ENCODE peak calls at places on chromosome 17, in six cellular contexts. One of them, this sample, is unnamed.

GRCh38 chr17:33964344-33964979 is 290.6 kb upstream of the CCL2 start:
- DNase-seq in ascending aorta: no peak
- DNase-seq in fibroblast of lung: no peak
- DNase-seq in prostate gland: no peak
- DNase-seq in PC-3: no peak
- DNase-seq in GM23248: no peak
- DNase-seq in this sample: peak; percentile 27

GRCh38 chr17:33982872-33983271 is 272.2 kb upstream of the CCL2 start:
- DNase-seq in prostate gland: no peak
- DNase-seq in fibroblast of lung: no peak
- DNase-seq in GM23248: no peak
- DNase-seq in ascending aorta: no peak
- DNase-seq in PC-3: no peak
- DNase-seq in this sample: no peak

GRCh38 chr17:5438716-5439445 is at the start of gene C1QBP:
- DNase-seq in PC-3: peak; percentile 94
- DNase-seq in prostate gland: peak; percentile 87
- DNase-seq in fibroblast of lung: peak; percentile 86
- DNase-seq in ascending aorta: peak; percentile 29
- DNase-seq in GM23248: peak; percentile 95
- DNase-seq in this sample: peak; percentile 91

GRCh38 chr17:40819528-40820125 is 2.8 kb downstream of the KRT10 start:
- DNase-seq in fibroblast of lung: peak; percentile 17
- DNase-seq in prostate gland: no peak
- DNase-seq in PC-3: no peak
- DNase-seq in ascending aorta: no peak
- DNase-seq in GM23248: peak; percentile 68
- DNase-seq in this sample: no peak

GRCh38 chr17:49468827-49469385 is 26.2 kb upstream of the NGFR start:
- DNase-seq in PC-3: no peak
- DNase-seq in fibroblast of lung: no peak
- DNase-seq in prostate gland: no peak
- DNase-seq in ascending aorta: no peak
- DNase-seq in GM23248: peak; percentile 32
- DNase-seq in this sample: no peak

GRCh38 chr17:45579529-45580495 is 89.3 kb upstream of the PLEKHM1 start:
- DNase-seq in GM23248: no peak
- DNase-seq in ascending aorta: no peak
- DNase-seq in fibroblast of lung: no peak
- DNase-seq in PC-3: no peak
- DNase-seq in prostate gland: no peak
- DNase-seq in this sample: no peak

GRCh38 chr17:6548578-6549330 is 7.6 kb downstream of the PITPNM3 start:
- DNase-seq in GM23248: no peak
- DNase-seq in ascending aorta: no peak
- DNase-seq in PC-3: peak; percentile 46
- DNase-seq in fibroblast of lung: no peak
- DNase-seq in prostate gland: peak; percentile 39
- DNase-seq in this sample: no peak

GRCh38 chr17:76376318-76377133 is 7.9 kb upstream of the SPHK1 start:
- DNase-seq in ascending aorta: no peak
- DNase-seq in prostate gland: no peak
- DNase-seq in GM23248: no peak
- DNase-seq in fibroblast of lung: peak; percentile 32
- DNase-seq in PC-3: no peak
- DNase-seq in this sample: no peak

GRCh38 chr17:9115446-9116265 is 94.3 kb downstream of the NTN1 start:
- DNase-seq in GM23248: peak; percentile 71
- DNase-seq in fibroblast of lung: peak; percentile 70
- DNase-seq in ascending aorta: peak; percentile 35
- DNase-seq in PC-3: no peak
- DNase-seq in prostate gland: peak; percentile 26
- DNase-seq in this sample: peak; percentile 48

GRCh38 chr17:259341-259976 is 78.0 kb upstream of the DOC2B start:
- DNase-seq in fibroblast of lung: no peak
- DNase-seq in ascending aorta: no peak
- DNase-seq in GM23248: no peak
- DNase-seq in prostate gland: no peak
- DNase-seq in PC-3: no peak
- DNase-seq in this sample: no peak

GRCh38 chr17:73759324-73760185 is 115.3 kb upstream of the SDK2 start:
- DNase-seq in ascending aorta: no peak
- DNase-seq in PC-3: no peak
- DNase-seq in prostate gland: no peak
- DNase-seq in GM23248: no peak
- DNase-seq in fibroblast of lung: no peak
- DNase-seq in this sample: no peak

GRCh38 chr17:19709841-19710240 is 6.5 kb downstream of the SLC47A2 start:
- DNase-seq in PC-3: no peak
- DNase-seq in ascending aorta: no peak
- DNase-seq in fibroblast of lung: no peak
- DNase-seq in GM23248: no peak
- DNase-seq in prostate gland: no peak
- DNase-seq in this sample: no peak

GRCh38 chr17:64653325-64653984 is 8.7 kb downstream of the SMURF2 start:
- DNase-seq in fibroblast of lung: peak; percentile 58
- DNase-seq in ascending aorta: no peak
- DNase-seq in GM23248: peak; percentile 67
- DNase-seq in PC-3: peak; percentile 77
- DNase-seq in prostate gland: no peak
- DNase-seq in this sample: no peak
- H3K4me1 ChIP-seq in fibroblast of lung: peaks cover 12% of the 10 kb centered on the region
- H3K4me1 ChIP-seq in ascending aorta: peaks cover 19% of the 10 kb centered on the region
- H3K4me1 ChIP-seq in GM23248: peaks cover 76% of the 10 kb centered on the region
- H3K4me1 ChIP-seq in PC-3: peaks cover 51% of the 10 kb centered on the region
- H3K4me1 ChIP-seq in prostate gland: no peaks in the 10 kb centered on the region
- H3K4me1 ChIP-seq in this sample: no peaks in the 10 kb centered on the region

DNA sequence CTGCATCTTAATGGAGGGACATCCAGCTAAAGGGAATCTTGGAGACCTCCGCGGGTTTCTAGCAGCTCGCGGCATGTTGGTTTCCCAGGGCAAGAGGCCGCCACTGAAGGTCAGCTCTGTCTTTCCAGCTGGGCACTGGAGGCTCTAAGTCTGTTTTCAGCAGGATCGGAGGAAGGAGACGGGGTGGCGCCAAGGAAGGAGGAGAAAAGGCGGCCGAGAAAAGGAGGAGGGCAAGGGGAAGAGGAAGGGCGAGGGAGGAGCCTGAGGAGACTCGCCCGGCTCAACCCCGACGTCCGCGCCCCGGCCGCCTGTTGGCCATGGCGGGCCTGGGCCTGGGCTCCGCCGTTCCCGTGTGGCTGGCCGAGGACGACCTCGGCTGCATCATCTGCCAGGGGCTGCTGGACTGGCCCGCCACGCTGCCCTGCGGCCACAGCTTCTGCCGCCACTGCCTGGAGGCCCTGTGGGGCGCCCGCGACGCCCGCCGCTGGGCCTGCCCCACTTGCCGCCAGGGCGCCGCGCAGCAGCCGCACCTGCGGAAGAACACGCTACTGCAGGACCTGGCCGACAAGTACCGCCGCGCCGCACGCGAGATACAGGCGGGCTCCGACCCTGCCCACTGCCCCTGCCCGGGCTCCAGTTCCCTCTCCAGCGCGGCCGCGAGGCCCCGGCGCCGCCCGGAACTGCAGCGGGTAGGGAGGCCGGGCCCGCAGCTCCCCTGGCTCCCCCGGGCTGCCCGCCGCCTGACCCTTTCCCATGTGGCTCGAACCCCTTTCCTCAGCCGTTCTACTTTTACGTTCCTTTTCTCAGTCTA is at the start of gene RNF135:
- DNase-seq in GM23248: peak; percentile 96
- DNase-seq in fibroblast of lung: peak; percentile 88
- DNase-seq in prostate gland: peak; percentile 83
- DNase-seq in ascending aorta: peak; percentile 37
- DNase-seq in PC-3: peak; percentile 71
- DNase-seq in this sample: peak; percentile 52
- H3K4me3 ChIP-seq in GM23248: peak within 1 kb of the TSS; percentile 86
- H3K4me3 ChIP-seq in fibroblast of lung: peak within 1 kb of the TSS; percentile 83
- H3K4me3 ChIP-seq in prostate gland: peak within 1 kb of the TSS; percentile 61
- H3K4me3 ChIP-seq in ascending aorta: peak within 1 kb of the TSS; percentile 87
- H3K4me3 ChIP-seq in PC-3: peak within 1 kb of the TSS; percentile 87
- H3K4me3 ChIP-seq in this sample: peak within 1 kb of the TSS; percentile 66

DNA sequence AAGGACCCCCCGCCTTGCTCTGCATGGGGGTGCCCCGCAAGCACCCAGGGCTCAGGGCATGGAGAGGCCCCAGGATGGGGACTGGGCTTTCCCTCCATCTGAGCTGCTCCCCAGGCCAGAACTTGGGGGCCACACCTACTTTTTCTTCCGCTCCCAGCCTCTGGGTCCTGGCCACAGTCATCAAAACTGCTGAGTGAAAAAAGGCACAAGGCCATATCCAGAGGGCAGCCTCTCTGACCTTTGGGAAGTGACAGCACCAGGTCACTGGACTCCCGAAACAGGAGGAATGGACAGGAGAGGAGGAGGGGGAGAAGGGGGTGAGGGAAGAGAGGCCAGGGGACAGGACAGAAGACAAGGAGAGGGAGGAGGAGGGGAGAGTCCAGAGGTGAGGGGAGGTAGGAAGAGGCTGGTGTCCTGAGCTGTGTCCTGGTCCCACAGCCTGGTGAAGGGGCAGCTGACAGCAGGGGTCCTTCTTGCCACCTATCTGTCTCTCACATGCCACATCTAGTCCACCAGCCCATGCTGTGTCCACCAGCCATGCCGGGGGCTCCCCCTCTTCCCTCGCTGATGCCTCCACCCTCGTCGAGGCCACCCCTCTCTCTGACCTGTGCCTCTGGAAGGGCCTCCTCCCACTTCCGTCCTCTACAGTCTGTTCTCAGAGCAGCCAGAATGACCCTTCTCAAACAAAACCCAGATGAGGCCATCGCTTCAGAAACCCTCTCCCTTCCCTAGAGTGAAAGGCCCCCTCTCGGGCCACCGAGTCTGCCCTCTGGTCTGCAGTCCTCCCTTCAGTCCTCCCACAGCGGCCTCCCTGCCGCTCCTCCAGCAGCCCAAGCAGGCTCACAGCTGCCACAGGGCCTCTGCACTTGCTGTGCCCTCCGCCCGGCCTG is 73.9 kb upstream of the TOB1 start:
- DNase-seq in prostate gland: no peak
- DNase-seq in fibroblast of lung: no peak
- DNase-seq in ascending aorta: no peak
- DNase-seq in PC-3: no peak
- DNase-seq in GM23248: no peak
- DNase-seq in this sample: no peak
- H3K9me3 ChIP-seq in prostate gland: no peaks in the 10 kb centered on the region
- H3K9me3 ChIP-seq in fibroblast of lung: no peaks in the 10 kb centered on the region
- H3K9me3 ChIP-seq in ascending aorta: no peaks in the 10 kb centered on the region
- H3K9me3 ChIP-seq in PC-3: no peaks in the 10 kb centered on the region
- H3K9me3 ChIP-seq in GM23248: no peaks in the 10 kb centered on the region
- H3K9me3 ChIP-seq in this sample: no peaks in the 10 kb centered on the region

GRCh38 chr17:69501591-69502468 is 87.3 kb downstream of the MAP2K6 start:
- DNase-seq in PC-3: peak; percentile 24
- DNase-seq in ascending aorta: no peak
- DNase-seq in GM23248: peak; percentile 68
- DNase-seq in fibroblast of lung: peak; percentile 81
- DNase-seq in prostate gland: peak; percentile 34
- DNase-seq in this sample: no peak

GRCh38 chr17:69503711-69504110 is 89.2 kb downstream of the MAP2K6 start:
- DNase-seq in prostate gland: no peak
- DNase-seq in GM23248: no peak
- DNase-seq in PC-3: no peak
- DNase-seq in ascending aorta: no peak
- DNase-seq in fibroblast of lung: no peak
- DNase-seq in this sample: no peak

GRCh38 chr17:69500911-69501429 is 86.5 kb downstream of the MAP2K6 start:
- DNase-seq in prostate gland: peak; percentile 15
- DNase-seq in fibroblast of lung: no peak
- DNase-seq in GM23248: peak; percentile 14
- DNase-seq in PC-3: no peak
- DNase-seq in ascending aorta: no peak
- DNase-seq in this sample: no peak

GRCh38 chr17:69502488-69502887 is 88.0 kb downstream of the MAP2K6 start:
- DNase-seq in GM23248: no peak
- DNase-seq in fibroblast of lung: no peak
- DNase-seq in PC-3: no peak
- DNase-seq in ascending aorta: no peak
- DNase-seq in prostate gland: no peak
- DNase-seq in this sample: no peak

GRCh38 chr17:69499301-69499700 is 84.8 kb downstream of the MAP2K6 start:
- DNase-seq in PC-3: no peak
- DNase-seq in GM23248: no peak
- DNase-seq in fibroblast of lung: no peak
- DNase-seq in prostate gland: no peak
- DNase-seq in ascending aorta: no peak
- DNase-seq in this sample: no peak
- H3K4me1 ChIP-seq in PC-3: peaks cover 8% of the 10 kb centered on the region
- H3K4me1 ChIP-seq in GM23248: peaks cover 19% of the 10 kb centered on the region
- H3K4me1 ChIP-seq in fibroblast of lung: no peaks in the 10 kb centered on the region
- H3K4me1 ChIP-seq in prostate gland: peaks cover under 1% of the 10 kb centered on the region
- H3K4me1 ChIP-seq in ascending aorta: peaks cover 9% of the 10 kb centered on the region
- H3K4me1 ChIP-seq in this sample: peaks cover 1% of the 10 kb centered on the region

This sample was measured in iPS DF 6.9.